ENCODE peak calls at places on chromosomes 3 and 15, in eight cellular contexts. X, E, W, U, N, J, V and Z are unnamed samples.

GRCh38 chr3:88219138-88219792 is 69.5 kb downstream of the C3orf38 start:
- DNase-seq in X (no peak), E (no peak), W (peak; percentile 75), U (no peak), N (no peak), J (peak; percentile 84), V (no peak), Z (no peak)

GRCh38 chr3:26627080-26627479 is 4.5 kb downstream of the LRRC3B start:
- DNase-seq in X (no peak), E (no peak), W (no peak), U (no peak), N (no peak), J (no peak), V (no peak), Z (no peak)

GRCh38 chr3:192336286-192336685 is 391.1 kb downstream of the FGF12 start:
- DNase-seq in X (no peak), E (no peak), W (no peak), U (no peak), N (no peak), J (no peak), V (no peak), Z (no peak)

GRCh38 chr15:43948691-43949325 is 122.0 kb downstream of the WDR76 start:
- DNase-seq in X (no peak), E (peak; percentile 31), W (no peak), U (no peak), N (no peak), J (no peak), V (no peak), Z (no peak)

GRCh38 chr15:77418341-77419049 is 1.4 kb downstream of the PEAK1 start:
- DNase-seq in X (no peak), E (no peak), W (no peak), U (no peak), N (no peak), J (no peak), V (no peak), Z (no peak)

GRCh38 chr3:58564456-58565160 is 12.6 kb downstream of the FAM107A start:
- DNase-seq in X (no peak), E (no peak), W (peak; percentile 81), U (no peak), N (no peak), J (no peak), V (no peak), Z (no peak)

GRCh38 chr3:54871867-54872266 is 56.0 kb downstream of the LRTM1 start:
- DNase-seq in X (no peak), E (no peak), W (no peak), U (no peak), N (no peak), J (no peak), V (no peak), Z (no peak)

GRCh38 chr3:190892328-190893011 is 30.0 kb upstream of the GMNC start:
- DNase-seq in X (no peak), E (no peak), W (peak; percentile 56), U (no peak), N (no peak), J (no peak), V (no peak), Z (no peak)

GRCh38 chr3:61218508-61218907 is 32.7 kb downstream of the FHIT start:
- DNase-seq in X (no peak), E (no peak), W (no peak), U (no peak), N (no peak), J (no peak), V (no peak), Z (no peak)

GRCh38 chr3:136070953-136071949 is 105.7 kb downstream of the PPP2R3A start:
- DNase-seq in X (no peak), E (no peak), W (peak; percentile 57), U (no peak), N (no peak), J (peak; percentile 56), V (no peak), Z (no peak)

GRCh38 chr3:160196511-160197104 is 28.6 kb upstream of the C3orf80 start:
- DNase-seq in X (no peak), E (peak; percentile 57), W (no peak), U (no peak), N (no peak), J (no peak), V (no peak), Z (no peak)

GRCh38 chr15:74710349-74711094 is 14.7 kb upstream of the EDC3 start:
- DNase-seq in X (no peak), E (no peak), W (no peak), U (no peak), N (no peak), J (no peak), V (no peak), Z (no peak)

GRCh38 chr3:194323785-194324735 is 27.1 kb downstream of the CPN2 start:
- DNase-seq in X (no peak), E (peak; percentile 93), W (peak; percentile 88), U (no peak), N (no peak), J (peak; percentile 76), V (peak; percentile 19), Z (no peak)

GRCh38 chr15:80061581-80061980 is 2.1 kb downstream of the ZFAND6 start:
- DNase-seq in X (no peak), E (no peak), W (no peak), U (no peak), N (no peak), J (no peak), V (no peak), Z (no peak)

GRCh38 chr3:59001675-59002074 is 48.1 kb downstream of the CFAP20DC start:
- DNase-seq in X (no peak), E (no peak), W (no peak), U (no peak), N (no peak), J (no peak), V (no peak), Z (no peak)

GRCh38 chr3:171812811-171813210 is 2.5 kb upstream of the PLD1 start:
- DNase-seq in X (no peak), E (no peak), W (no peak), U (no peak), N (no peak), J (no peak), V (no peak), Z (no peak)

GRCh38 chr15:47367991-47368390 is 349.3 kb upstream of the SEMA6D start:
- DNase-seq in X (no peak), E (no peak), W (no peak), U (no peak), N (no peak), J (no peak), V (no peak), Z (no peak)

GRCh38 chr3:186411994-186412393 is 50.0 kb upstream of the DGKG start:
- DNase-seq in X (no peak), E (no peak), W (no peak), U (no peak), N (no peak), J (no peak), V (no peak), Z (peak; percentile 7)

GRCh38 chr15:63022181-63022580 is 20.4 kb upstream of the TPM1 start:
- DNase-seq in X (no peak), E (no peak), W (no peak), U (no peak), N (no peak), J (no peak), V (no peak), Z (no peak)

GRCh38 chr15:101615986-101616848 is 36.0 kb downstream of the TM2D3 start:
- DNase-seq in X (no peak), E (no peak), W (peak; percentile 47), U (no peak), N (peak; percentile 8), J (no peak), V (no peak), Z (no peak)

GRCh38 chr3:84959470-84960380 is 936 bp downstream of the CADM2 start:
- DNase-seq in X (no peak), E (no peak), W (no peak), U (no peak), N (no peak), J (peak; percentile 86), V (no peak), Z (no peak)

GRCh38 chr3:174495231-174495755 is 363.8 kb upstream of the NAALADL2 start:
- DNase-seq in X (no peak), E (no peak), W (peak; percentile 13), U (no peak), N (no peak), J (no peak), V (no peak), Z (no peak)

GRCh38 chr3:138921316-138922292 is 25.3 kb downstream of the FOXL2 start:
- DNase-seq in X (no peak), E (no peak), W (peak; percentile 62), U (no peak), N (no peak), J (no peak), V (no peak), Z (no peak)

GRCh38 chr3:124565551-124565950 is 164.7 kb upstream of the UMPS start:
- DNase-seq in X (no peak), E (no peak), W (no peak), U (no peak), N (no peak), J (no peak), V (no peak), Z (no peak)

GRCh38 chr3:108088697-108089096 is 2.1 kb downstream of the CD47 start:
- DNase-seq in X (no peak), E (no peak), W (no peak), U (no peak), N (no peak), J (no peak), V (no peak), Z (no peak)